ENCODE peak calls at places on chromosome 13, in nine cellular contexts. One of them, this sample, is unnamed.

GRCh38 chr13:48078251-48078656 is 16.6 kb downstream of the MED4 start:
- DNase-seq in kidney: no peak
- DNase-seq in aorta: no peak
- DNase-seq in stomach: no peak
- DNase-seq in NCI-H2081: peak; percentile 0
- DNase-seq in NCI-H1694 treated with DMSO at 0.1 percent for 48 hours: no peak
- DNase-seq in body of pancreas: no peak
- DNase-seq in tibial artery: no peak
- DNase-seq in activated naive CD8-positive, alpha-beta T cell treated with anti-CD3 and anti-CD28 coated beads for 36 hours: peak; percentile 30
- DNase-seq in this sample: no peak

GRCh38 chr13:111899714-111900389 is 167.1 kb upstream of the SOX1 start:
- DNase-seq in kidney: no peak
- DNase-seq in NCI-H2081: no peak
- DNase-seq in tibial artery: peak; percentile 42
- DNase-seq in stomach: no peak
- DNase-seq in NCI-H1694 treated with DMSO at 0.1 percent for 48 hours: no peak
- DNase-seq in body of pancreas: no peak
- DNase-seq in aorta: no peak
- DNase-seq in activated naive CD8-positive, alpha-beta T cell treated with anti-CD3 and anti-CD28 coated beads for 36 hours: no peak
- DNase-seq in this sample: no peak

GRCh38 chr13:78382946-78383542 is 220.3 kb downstream of the POU4F1 start:
- DNase-seq in aorta: no peak
- DNase-seq in activated naive CD8-positive, alpha-beta T cell treated with anti-CD3 and anti-CD28 coated beads for 36 hours: no peak
- DNase-seq in NCI-H2081: peak; percentile 1
- DNase-seq in tibial artery: no peak
- DNase-seq in body of pancreas: no peak
- DNase-seq in NCI-H1694 treated with DMSO at 0.1 percent for 48 hours: peak; percentile 71
- DNase-seq in kidney: no peak
- DNase-seq in stomach: no peak
- DNase-seq in this sample: no peak

GRCh38 chr13:49502954-49503353 is 7.2 kb downstream of the PHF11 start:
- DNase-seq in body of pancreas: peak; percentile 7
- DNase-seq in NCI-H1694 treated with DMSO at 0.1 percent for 48 hours: no peak
- DNase-seq in kidney: no peak
- DNase-seq in aorta: no peak
- DNase-seq in tibial artery: no peak
- DNase-seq in NCI-H2081: no peak
- DNase-seq in stomach: no peak
- DNase-seq in activated naive CD8-positive, alpha-beta T cell treated with anti-CD3 and anti-CD28 coated beads for 36 hours: no peak
- DNase-seq in this sample: no peak

GRCh38 chr13:96141032-96141431 is 51.1 kb downstream of the HS6ST3 start:
- DNase-seq in stomach: no peak
- DNase-seq in tibial artery: no peak
- DNase-seq in kidney: no peak
- DNase-seq in aorta: no peak
- DNase-seq in NCI-H2081: peak; percentile 9
- DNase-seq in activated naive CD8-positive, alpha-beta T cell treated with anti-CD3 and anti-CD28 coated beads for 36 hours: no peak
- DNase-seq in NCI-H1694 treated with DMSO at 0.1 percent for 48 hours: no peak
- DNase-seq in body of pancreas: no peak
- DNase-seq in this sample: no peak

GRCh38 chr13:112219753-112220152 is 152.8 kb downstream of the SOX1 start:
- DNase-seq in activated naive CD8-positive, alpha-beta T cell treated with anti-CD3 and anti-CD28 coated beads for 36 hours: no peak
- DNase-seq in stomach: no peak
- DNase-seq in aorta: no peak
- DNase-seq in tibial artery: peak; percentile 1
- DNase-seq in NCI-H2081: no peak
- DNase-seq in body of pancreas: no peak
- DNase-seq in NCI-H1694 treated with DMSO at 0.1 percent for 48 hours: no peak
- DNase-seq in kidney: no peak
- DNase-seq in this sample: no peak

GRCh38 chr13:33945477-33945876 is 127.5 kb downstream of the RFC3 start:
- DNase-seq in aorta: no peak
- DNase-seq in body of pancreas: no peak
- DNase-seq in stomach: no peak
- DNase-seq in activated naive CD8-positive, alpha-beta T cell treated with anti-CD3 and anti-CD28 coated beads for 36 hours: no peak
- DNase-seq in kidney: no peak
- DNase-seq in NCI-H1694 treated with DMSO at 0.1 percent for 48 hours: no peak
- DNase-seq in NCI-H2081: no peak
- DNase-seq in tibial artery: no peak
- DNase-seq in this sample: no peak

GRCh38 chr13:76663941-76664340 is 222.3 kb downstream of the KCTD12 start:
- DNase-seq in body of pancreas: no peak
- DNase-seq in aorta: no peak
- DNase-seq in NCI-H2081: no peak
- DNase-seq in tibial artery: no peak
- DNase-seq in NCI-H1694 treated with DMSO at 0.1 percent for 48 hours: no peak
- DNase-seq in activated naive CD8-positive, alpha-beta T cell treated with anti-CD3 and anti-CD28 coated beads for 36 hours: no peak
- DNase-seq in stomach: no peak
- DNase-seq in kidney: no peak
- DNase-seq in this sample: no peak

GRCh38 chr13:98044301-98044700 is 90.8 kb downstream of the IPO5 start:
- DNase-seq in body of pancreas: no peak
- DNase-seq in kidney: no peak
- DNase-seq in stomach: no peak
- DNase-seq in activated naive CD8-positive, alpha-beta T cell treated with anti-CD3 and anti-CD28 coated beads for 36 hours: no peak
- DNase-seq in NCI-H2081: no peak
- DNase-seq in aorta: peak; percentile 53
- DNase-seq in NCI-H1694 treated with DMSO at 0.1 percent for 48 hours: no peak
- DNase-seq in tibial artery: no peak
- DNase-seq in this sample: no peak

GRCh38 chr13:106569233-106570095 is 1.5 kb upstream of the ARGLU1 start:
- DNase-seq in kidney: no peak
- DNase-seq in NCI-H2081: no peak
- DNase-seq in NCI-H1694 treated with DMSO at 0.1 percent for 48 hours: no peak
- DNase-seq in activated naive CD8-positive, alpha-beta T cell treated with anti-CD3 and anti-CD28 coated beads for 36 hours: no peak
- DNase-seq in aorta: no peak
- DNase-seq in tibial artery: no peak
- DNase-seq in body of pancreas: no peak
- DNase-seq in stomach: no peak
- DNase-seq in this sample: no peak

GRCh38 chr13:99955747-99956472 is 15.7 kb downstream of the ZIC5 start:
- DNase-seq in NCI-H1694 treated with DMSO at 0.1 percent for 48 hours: no peak
- DNase-seq in kidney: no peak
- DNase-seq in tibial artery: no peak
- DNase-seq in activated naive CD8-positive, alpha-beta T cell treated with anti-CD3 and anti-CD28 coated beads for 36 hours: no peak
- DNase-seq in aorta: no peak
- DNase-seq in NCI-H2081: no peak
- DNase-seq in body of pancreas: no peak
- DNase-seq in stomach: no peak
- DNase-seq in this sample: no peak

GRCh38 chr13:95243207-95243606 is 58.0 kb downstream of the ABCC4 start:
- DNase-seq in activated naive CD8-positive, alpha-beta T cell treated with anti-CD3 and anti-CD28 coated beads for 36 hours: no peak
- DNase-seq in aorta: no peak
- DNase-seq in stomach: no peak
- DNase-seq in kidney: no peak
- DNase-seq in NCI-H1694 treated with DMSO at 0.1 percent for 48 hours: no peak
- DNase-seq in tibial artery: no peak
- DNase-seq in body of pancreas: no peak
- DNase-seq in NCI-H2081: no peak
- DNase-seq in this sample: no peak

GRCh38 chr13:100619940-100620339 is 31.4 kb upstream of the GGACT start:
- DNase-seq in activated naive CD8-positive, alpha-beta T cell treated with anti-CD3 and anti-CD28 coated beads for 36 hours: no peak
- DNase-seq in NCI-H2081: no peak
- DNase-seq in aorta: no peak
- DNase-seq in body of pancreas: no peak
- DNase-seq in NCI-H1694 treated with DMSO at 0.1 percent for 48 hours: no peak
- DNase-seq in kidney: no peak
- DNase-seq in tibial artery: no peak
- DNase-seq in stomach: no peak
- DNase-seq in this sample: no peak

This sample was measured in T-helper 17 cell.